ENCODE peak calls at places on chromosomes 12 and 14, in four cellular contexts. G is mucosa of descending colon, U is astrocyte of the cerebellum, I is omental fat pad. H is an unnamed sample.

GRCh38 chr12:78316150-78316549 is 485.5 kb downstream of the NAV3 start:
- DNase-seq in G (no peak), U (no peak), I (no peak), H (no peak)

GRCh38 chr12:113823816-113824215 is 142.3 kb downstream of the RBM19 start:
- DNase-seq in G (no peak), U (no peak), I (no peak), H (no peak)

GRCh38 chr12:114003286-114003685 is 37.2 kb upstream of the RBM19 start:
- DNase-seq in G (no peak), U (no peak), I (no peak), H (no peak)

GRCh38 chr12:10304161-10304574 is 3.5 kb upstream of the KLRD1 start:
- DNase-seq in G (no peak), U (peak), I (no peak), H (peak)

GRCh38 chr14:72594099-72594901 is 299.6 kb downstream of the DPF3 start:
- DNase-seq in G (no peak), U (no peak), I (no peak), H (peak)

GRCh38 chr14:21092147-21093011 is 6.1 kb downstream of the ZNF219 start:
- DNase-seq in G (peak), U (peak), I (peak), H (peak)

GRCh38 chr14:68939893-68940613 is 39.0 kb downstream of the ACTN1 start:
- DNase-seq in G (peak), U (peak), I (no peak), H (peak)

GRCh38 chr12:12784911-12785814 is at the start of gene APOLD1:
- DNase-seq in G (no peak), U (peak), I (no peak), H (no peak)

GRCh38 chr12:650983-651382 is 12.3 kb downstream of the NINJ2 start:
- DNase-seq in G (no peak), U (no peak), I (no peak), H (no peak)

GRCh38 chr14:93880025-93880820 is 46.9 kb upstream of the FAM181A start:
- DNase-seq in G (no peak), U (peak), I (no peak), H (no peak)

GRCh38 chr12:12810507-12811143 is 2.5 kb upstream of the DDX47 start:
- DNase-seq in G (no peak), U (no peak), I (no peak), H (no peak)

GRCh38 chr14:75141967-75142366 is 15.1 kb upstream of the NEK9 start:
- DNase-seq in G (no peak), U (no peak), I (no peak), H (peak)

GRCh38 chr12:68373836-68374314 is 41.7 kb upstream of the MDM1 start:
- DNase-seq in G (no peak), U (no peak), I (no peak), H (peak)

GRCh38 chr12:111686574-111687105 is 787 bp downstream of the ACAD10 start:
- DNase-seq in G (no peak), U (no peak), I (no peak), H (no peak)

GRCh38 chr12:77845831-77846230 is 15.1 kb downstream of the NAV3 start:
- DNase-seq in G (no peak), U (no peak), I (no peak), H (no peak)

GRCh38 chr12:31603546-31604009 is 12.6 kb upstream of the DENND5B start:
- DNase-seq in G (no peak), U (no peak), I (no peak), H (no peak)

GRCh38 chr14:53670701-53671100 is 285.9 kb downstream of the BMP4 start:
- DNase-seq in G (no peak), U (peak), I (no peak), H (no peak)

GRCh38 chr12:14365294-14366210 is at the start of gene ATF7IP:
- DNase-seq in G (peak), U (peak), I (peak), H (peak)
- TF ChIP-seq CTCF in G (peak), U (peak), I (no peak), H (peak)

GRCh38 chr12:2403221-2403976 is 350.6 kb downstream of the CACNA1C start:
- DNase-seq in G (no peak), U (no peak), I (no peak), H (peak)
- TF ChIP-seq CTCF in G (no peak), U (no peak), I (no peak), H (no peak)

GRCh38 chr12:40375076-40375475 is 150.3 kb downstream of the LRRK2 start:
- DNase-seq in G (no peak), U (no peak), I (no peak), H (no peak)
- TF ChIP-seq CTCF in G (no peak), U (no peak), I (no peak), H (no peak)

GRCh38 chr14:36408388-36408787 is 88.0 kb upstream of the MBIP start:
- DNase-seq in G (no peak), U (no peak), I (no peak), H (no peak)
- TF ChIP-seq CTCF in G (no peak), U (no peak), I (no peak), H (no peak)

GRCh38 chr14:88790501-88791251 is 2.1 kb downstream of the EML5 start:
- DNase-seq in G (no peak), U (no peak), I (no peak), H (no peak)

GRCh38 chr14:88793259-88793625 is 489 bp upstream of the EML5 start:
- DNase-seq in G (no peak), U (no peak), I (no peak), H (no peak)

GRCh38 chr14:88791629-88792571 is 853 bp downstream of the EML5 start:
- DNase-seq in G (peak), U (no peak), I (no peak), H (peak)

GRCh38 chr14:88791252-88791621 is 1.5 kb downstream of the EML5 start:
- DNase-seq in G (no peak), U (no peak), I (no peak), H (no peak)

DNA sequence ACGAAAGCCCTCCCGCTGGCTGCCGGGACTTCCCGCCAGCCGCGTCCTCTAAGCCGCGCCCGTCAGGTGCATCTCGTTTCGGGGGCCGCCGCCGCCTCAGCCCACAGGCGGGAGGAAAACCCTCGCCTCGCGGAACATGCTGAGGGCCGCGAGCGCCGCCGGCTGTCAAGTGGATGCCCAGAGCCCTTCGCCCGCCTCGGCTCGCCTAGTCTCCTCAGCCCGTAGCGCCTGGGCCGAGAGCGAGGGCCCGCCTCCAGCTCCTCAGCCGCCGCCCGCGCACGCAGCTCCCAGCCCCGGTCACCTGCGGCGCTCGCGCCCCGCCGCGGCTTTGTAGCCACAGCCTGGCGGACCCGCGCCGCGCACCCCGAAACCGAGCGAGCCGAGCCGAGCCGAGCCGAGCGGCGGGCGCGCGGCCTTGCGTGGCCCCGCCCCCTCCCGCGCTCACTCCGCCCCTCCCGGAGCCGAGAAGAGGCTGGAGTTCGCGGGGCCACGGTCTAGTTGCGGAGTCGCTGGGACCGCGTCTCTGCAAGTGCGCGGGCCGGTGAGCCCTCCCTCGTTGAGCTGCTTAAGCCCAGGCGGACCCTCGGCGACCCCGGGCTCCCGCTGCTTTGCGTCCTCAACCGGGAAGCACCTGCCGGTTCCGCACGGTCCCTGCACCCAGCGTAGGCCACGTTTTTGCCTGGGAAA is at the start of gene EML5:
- DNase-seq in G (peak), U (no peak), I (peak), H (peak)
- TF ChIP-seq CTCF in G (no peak), U (peak), I (no peak), H (no peak)

GRCh38 chr14:60618200-60618599 is 31.1 kb downstream of the SIX1 start:
- DNase-seq in G (no peak), U (no peak), I (no peak), H (no peak)
- TF ChIP-seq CTCF in G (no peak), U (no peak), I (no peak), H (no peak)

DNA sequence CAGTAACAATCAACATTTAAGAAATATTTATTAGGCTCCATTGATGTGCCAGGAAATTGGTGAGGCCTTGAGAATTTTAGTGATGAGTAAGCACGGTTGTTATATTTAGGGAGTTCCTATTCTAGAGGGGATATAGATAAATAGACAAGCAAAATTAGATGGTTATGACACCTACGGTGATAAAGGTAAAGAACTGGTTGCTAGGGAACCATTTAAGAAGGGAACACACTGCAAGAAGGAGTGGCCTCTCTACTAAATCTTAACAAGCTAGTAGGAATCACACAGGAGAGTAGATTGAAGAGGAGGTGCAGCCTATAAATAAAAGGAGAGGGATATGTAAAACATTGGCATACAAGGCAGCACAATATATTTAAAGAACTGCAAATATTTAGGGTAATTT is 155.2 kb downstream of the LRIG3 start:
- DNase-seq in G (no peak), U (no peak), I (no peak), H (no peak)
- TF ChIP-seq CTCF in G (no peak), U (no peak), I (no peak), H (no peak)

DNA sequence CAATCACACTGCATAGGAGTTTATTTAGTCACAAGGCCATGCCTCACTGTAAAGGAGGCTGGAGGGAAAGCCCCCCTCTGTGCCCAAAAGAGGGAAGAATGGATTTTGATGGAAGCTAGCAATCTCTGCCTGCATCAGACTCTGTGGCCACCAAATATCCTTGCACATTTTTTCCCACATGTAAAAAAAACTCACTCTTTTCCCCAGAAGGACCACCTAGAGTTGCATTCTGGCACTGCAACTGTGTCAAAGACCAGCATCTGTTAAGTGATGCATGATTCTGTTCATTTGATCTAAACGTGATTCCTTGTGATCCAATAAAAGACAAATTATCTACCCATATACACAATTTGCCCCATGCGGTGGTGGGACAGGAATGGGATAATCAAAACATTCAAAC is 8.0 kb downstream of the RHOJ start:
- DNase-seq in G (no peak), U (no peak), I (no peak), H (no peak)
- TF ChIP-seq CTCF in G (no peak), U (peak), I (no peak), H (no peak)

GRCh38 chr12:49587174-49587908 is 18.1 kb downstream of the FAM186B start:
- DNase-seq in G (no peak), U (no peak), I (no peak), H (no peak)
- TF ChIP-seq CTCF in G (no peak), U (peak), I (no peak), H (no peak)

GRCh38 chr14:106786697-106787096 is 1260.3 kb downstream of the TMEM121 start:
- DNase-seq in G (no peak), U (no peak), I (no peak), H (no peak)

GRCh38 chr14:106789318-106789717 is 1262.9 kb downstream of the TMEM121 start:
- DNase-seq in G (no peak), U (no peak), I (no peak), H (no peak)

GRCh38 chr14:106792543-106792942 is 1266.2 kb downstream of the TMEM121 start:
- DNase-seq in G (no peak), U (no peak), I (no peak), H (no peak)

GRCh38 chr14:106788534-106788933 is 1262.2 kb downstream of the TMEM121 start:
- DNase-seq in G (no peak), U (no peak), I (no peak), H (no peak)

GRCh38 chr14:106790189-106791036 is 1264.0 kb downstream of the TMEM121 start:
- DNase-seq in G (peak), U (no peak), I (peak), H (peak)
- TF ChIP-seq CTCF in G (peak), U (no peak), I (no peak), H (peak)